ENCODE peak calls at places on chromosomes 6 and 20, in four cellular contexts. M, W, L and X are unnamed samples.

GRCh38 chr6:3351105-3351676 is 92.4 kb downstream of the PSMG4 start:
- DNase-seq in M (no peak), W (no peak), L (no peak), X (no peak)

GRCh38 chr6:163170294-163170883 is 244.1 kb upstream of the QKI start:
- DNase-seq in M (peak), W (no peak), L (no peak), X (peak)

GRCh38 chr6:67199425-67199824 is 1435.7 kb upstream of the ADGRB3 start:
- DNase-seq in M (no peak), W (no peak), L (no peak), X (no peak)

GRCh38 chr20:62771396-62772102 is 24.7 kb upstream of the MRGBP start:
- DNase-seq in M (no peak), W (no peak), L (no peak), X (no peak)

GRCh38 chr6:147954938-147955337 is 387.7 kb upstream of the SASH1 start:
- DNase-seq in M (no peak), W (no peak), L (no peak), X (no peak)

GRCh38 chr20:36390719-36391415 is 84.7 kb downstream of the DLGAP4 start:
- DNase-seq in M (no peak), W (no peak), L (no peak), X (no peak)

GRCh38 chr20:14344746-14345145 is 7.3 kb upstream of the FLRT3 start:
- DNase-seq in M (peak), W (no peak), L (no peak), X (no peak)

GRCh38 chr20:38880952-38881735 is 45.1 kb upstream of the FAM83D start:
- DNase-seq in M (no peak), W (no peak), L (peak), X (no peak)

GRCh38 chr6:6751615-6752014 is 163.1 kb downstream of the LY86 start:
- DNase-seq in M (no peak), W (no peak), L (no peak), X (no peak)

GRCh38 chr6:105981002-105981887 is 104.9 kb upstream of the PRDM1 start:
- DNase-seq in M (no peak), W (no peak), L (no peak), X (no peak)

GRCh38 chr6:138563650-138564049 is 64.4 kb upstream of the NHSL1 start:
- DNase-seq in M (no peak), W (no peak), L (no peak), X (no peak)

DNA sequence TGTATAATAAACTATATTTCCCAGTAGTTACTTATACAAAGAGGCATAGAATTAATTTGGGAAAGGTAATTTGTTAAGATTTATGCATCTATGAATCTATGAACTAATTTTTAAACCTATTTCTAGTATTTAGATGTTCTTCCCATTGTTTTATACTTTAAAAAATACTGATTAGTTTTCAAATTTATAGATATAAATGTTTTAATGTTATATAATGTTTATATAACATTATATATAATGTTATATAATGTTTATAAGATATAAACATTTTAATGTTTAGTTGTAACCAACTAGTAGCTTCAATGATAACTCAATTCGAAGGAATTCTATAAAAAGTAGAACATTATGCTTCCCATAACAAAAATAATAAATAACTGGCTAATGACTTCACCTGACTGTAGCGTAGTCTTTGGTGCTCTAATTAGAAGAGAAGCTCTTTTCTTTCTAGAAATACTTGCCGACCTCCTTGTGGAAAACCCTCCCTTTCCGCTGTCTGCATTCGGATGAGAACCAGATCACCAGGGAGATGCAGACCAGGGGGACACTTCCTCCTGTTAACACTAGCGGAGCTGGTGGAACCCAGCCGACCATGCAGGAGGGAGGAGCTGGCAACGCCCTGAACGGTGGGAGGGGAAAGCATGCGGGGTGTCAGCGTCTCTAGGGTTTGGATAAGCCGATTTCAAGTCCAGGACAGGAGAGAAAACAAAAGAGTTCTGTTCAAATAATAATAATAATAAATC is 158.4 kb downstream of the OR2B2 start:
- DNase-seq in M (peak), W (no peak), L (peak), X (peak)
- TF ChIP-seq POLR2A in M (no peak), W (no peak), L (no peak), X (no peak)

DNA sequence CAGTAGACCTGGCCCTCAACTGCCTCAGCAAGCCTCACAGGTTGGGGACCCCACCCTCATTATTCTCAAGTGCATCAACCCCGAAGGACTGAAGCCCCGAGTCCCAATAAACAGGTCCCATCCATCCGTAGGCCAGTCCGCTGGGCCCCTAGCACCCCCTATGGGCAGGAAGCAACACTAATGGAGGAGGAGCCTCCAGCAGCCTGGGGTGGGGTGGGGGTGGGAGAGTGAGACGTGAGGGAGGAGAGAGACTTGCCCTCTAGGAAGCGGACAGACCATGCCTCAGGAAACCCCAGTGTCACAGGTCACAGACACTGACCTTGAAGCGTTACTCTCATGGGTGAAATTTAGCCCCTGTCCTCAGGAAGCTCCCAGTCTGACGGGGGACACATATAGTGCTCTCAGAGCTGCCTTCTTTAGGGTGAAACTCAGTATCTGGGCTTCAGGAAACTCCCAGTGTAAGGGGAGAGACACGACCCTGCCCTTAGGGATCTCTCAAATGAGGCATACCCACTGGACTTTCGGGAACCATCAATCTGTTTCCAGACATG is 125.9 kb downstream of the MRPL14 start:
- DNase-seq in M (no peak), W (no peak), L (no peak), X (peak)
- TF ChIP-seq POLR2A in M (no peak), W (no peak), L (no peak), X (no peak)

GRCh38 chr20:17968366-17969275 is at the start of the genes MGME1 and SNX5:
- DNase-seq in M (peak), W (peak), L (peak), X (peak)
- TF ChIP-seq POLR2A in M (peak), W (peak), L (peak), X (peak)

DNA sequence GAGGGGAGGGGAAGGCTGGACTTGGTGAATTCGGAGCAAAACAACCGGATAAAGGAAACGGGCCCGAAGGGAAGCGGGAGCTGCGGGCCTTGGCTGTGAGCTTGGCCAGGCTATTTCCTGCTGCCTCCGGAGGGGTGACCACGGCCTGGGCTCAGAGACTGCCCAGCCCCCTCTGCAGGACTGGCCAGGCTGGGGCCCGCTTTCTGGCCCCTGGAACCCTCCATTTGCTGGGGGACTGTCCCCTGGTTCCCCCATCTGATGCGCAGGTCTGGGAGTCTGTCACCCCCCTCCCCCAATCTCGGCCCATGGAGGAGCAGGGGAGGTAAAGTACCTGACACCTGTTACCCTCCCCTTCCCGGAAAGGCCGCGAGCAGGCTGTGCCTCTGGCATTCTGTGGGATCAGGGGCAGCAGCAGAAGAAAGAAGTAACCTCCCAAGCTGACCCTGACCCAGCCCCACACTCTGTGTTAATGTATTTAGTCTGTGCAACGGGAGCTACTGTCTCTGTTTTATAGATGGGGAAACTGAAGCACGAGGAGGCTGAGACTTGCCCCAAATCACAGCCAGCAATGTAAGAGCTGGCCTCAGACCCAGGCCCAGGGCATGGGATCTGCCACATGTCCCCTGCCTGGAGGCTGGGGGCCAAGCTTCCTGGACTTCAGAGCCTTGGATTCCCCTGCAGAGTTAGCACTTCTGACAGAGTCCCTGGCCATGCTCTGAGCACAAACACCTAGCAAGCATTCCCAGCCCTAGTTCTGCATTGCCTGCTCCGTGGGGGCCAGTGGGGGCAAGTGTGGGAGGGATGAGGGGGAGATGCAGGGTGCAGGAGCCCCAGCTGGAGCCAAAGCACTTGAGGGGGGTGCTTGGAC is 3.5 kb downstream of the C20orf204 start:
- DNase-seq in M (no peak), W (no peak), L (no peak), X (no peak)
- TF ChIP-seq POLR2A in M (no peak), W (no peak), L (no peak), X (no peak)